ENCODE peak calls at places on chromosomes 3 and 15, in nine cellular contexts. One of them, this sample, is unnamed.

GRCh38 chr15:57565326-57565725 is 26.4 kb upstream of the MYZAP start:
- DNase-seq in HepG2: no peak
- DNase-seq in K562: no peak
- DNase-seq in endothelial cell of umbilical vein: no peak
- DNase-seq in H1: no peak
- DNase-seq in SK-N-SH: no peak
- DNase-seq in HCT116: no peak
- DNase-seq in GM12878: no peak
- DNase-seq in A549: peak
- DNase-seq in this sample: peak

GRCh38 chr3:130692455-130692854 is 54.2 kb downstream of the PIK3R4 start:
- DNase-seq in SK-N-SH: no peak
- DNase-seq in HCT116: peak
- DNase-seq in endothelial cell of umbilical vein: peak
- DNase-seq in GM12878: no peak
- DNase-seq in H1: no peak
- DNase-seq in K562: no peak
- DNase-seq in HepG2: no peak
- DNase-seq in A549: no peak
- DNase-seq in this sample: no peak

GRCh38 chr3:46660543-46661523 is 32.6 kb downstream of the ALS2CL start:
- DNase-seq in HepG2: no peak
- DNase-seq in SK-N-SH: peak
- DNase-seq in endothelial cell of umbilical vein: no peak
- DNase-seq in HCT116: no peak
- DNase-seq in A549: no peak
- DNase-seq in K562: no peak
- DNase-seq in GM12878: no peak
- DNase-seq in H1: no peak
- DNase-seq in this sample: peak

GRCh38 chr3:179768080-179768479 is 115.2 kb downstream of the USP13 start:
- DNase-seq in HepG2: no peak
- DNase-seq in K562: peak
- DNase-seq in GM12878: no peak
- DNase-seq in HCT116: no peak
- DNase-seq in SK-N-SH: peak
- DNase-seq in endothelial cell of umbilical vein: peak
- DNase-seq in H1: no peak
- DNase-seq in A549: peak
- DNase-seq in this sample: peak

GRCh38 chr3:70094197-70094596 is 94.7 kb downstream of the SAMMSON start:
- DNase-seq in GM12878: no peak
- DNase-seq in K562: no peak
- DNase-seq in HepG2: no peak
- DNase-seq in HCT116: no peak
- DNase-seq in H1: no peak
- DNase-seq in A549: no peak
- DNase-seq in endothelial cell of umbilical vein: no peak
- DNase-seq in SK-N-SH: no peak
- DNase-seq in this sample: no peak

GRCh38 chr3:160935413-160936095 is 169.6 kb downstream of the B3GALNT1 start:
- DNase-seq in A549: no peak
- DNase-seq in endothelial cell of umbilical vein: no peak
- DNase-seq in HCT116: no peak
- DNase-seq in K562: no peak
- DNase-seq in H1: no peak
- DNase-seq in GM12878: no peak
- DNase-seq in SK-N-SH: no peak
- DNase-seq in HepG2: peak
- DNase-seq in this sample: peak

GRCh38 chr3:101701696-101702634 is 15.4 kb upstream of the RPL24 start:
- DNase-seq in GM12878: no peak
- DNase-seq in K562: no peak
- DNase-seq in A549: no peak
- DNase-seq in H1: no peak
- DNase-seq in HepG2: no peak
- DNase-seq in endothelial cell of umbilical vein: no peak
- DNase-seq in HCT116: no peak
- DNase-seq in SK-N-SH: no peak
- DNase-seq in this sample: no peak

GRCh38 chr3:157155591-157155990 is 4.4 kb downstream of the CCNL1 start:
- DNase-seq in A549: no peak
- DNase-seq in HepG2: no peak
- DNase-seq in H1: no peak
- DNase-seq in endothelial cell of umbilical vein: no peak
- DNase-seq in SK-N-SH: no peak
- DNase-seq in K562: no peak
- DNase-seq in GM12878: no peak
- DNase-seq in HCT116: no peak
- DNase-seq in this sample: no peak

GRCh38 chr3:42569743-42570142 is 12.0 kb downstream of the SEC22C start:
- DNase-seq in GM12878: no peak
- DNase-seq in endothelial cell of umbilical vein: no peak
- DNase-seq in HCT116: no peak
- DNase-seq in K562: no peak
- DNase-seq in SK-N-SH: peak
- DNase-seq in H1: no peak
- DNase-seq in A549: no peak
- DNase-seq in HepG2: no peak
- DNase-seq in this sample: no peak

GRCh38 chr3:140219161-140219745 is 284.3 kb downstream of the CLSTN2 start:
- DNase-seq in K562: no peak
- DNase-seq in HCT116: no peak
- DNase-seq in endothelial cell of umbilical vein: no peak
- DNase-seq in GM12878: no peak
- DNase-seq in H1: no peak
- DNase-seq in HepG2: no peak
- DNase-seq in SK-N-SH: no peak
- DNase-seq in A549: no peak
- DNase-seq in this sample: no peak

GRCh38 chr15:37921527-37922385 is 12.7 kb upstream of the TMCO5A start:
- DNase-seq in HepG2: no peak
- DNase-seq in SK-N-SH: no peak
- DNase-seq in H1: no peak
- DNase-seq in A549: no peak
- DNase-seq in HCT116: no peak
- DNase-seq in GM12878: no peak
- DNase-seq in K562: peak
- DNase-seq in endothelial cell of umbilical vein: no peak
- DNase-seq in this sample: no peak

GRCh38 chr3:171778493-171778892 is 31.8 kb downstream of the PLD1 start:
- DNase-seq in HCT116: no peak
- DNase-seq in SK-N-SH: no peak
- DNase-seq in HepG2: no peak
- DNase-seq in H1: no peak
- DNase-seq in GM12878: no peak
- DNase-seq in K562: no peak
- DNase-seq in endothelial cell of umbilical vein: peak
- DNase-seq in A549: no peak
- DNase-seq in this sample: no peak

GRCh38 chr3:69422751-69423150 is 36.9 kb upstream of the FRMD4B start:
- DNase-seq in HepG2: no peak
- DNase-seq in H1: no peak
- DNase-seq in GM12878: no peak
- DNase-seq in SK-N-SH: no peak
- DNase-seq in endothelial cell of umbilical vein: peak
- DNase-seq in HCT116: no peak
- DNase-seq in K562: no peak
- DNase-seq in A549: no peak
- DNase-seq in this sample: no peak

GRCh38 chr3:149282836-149283235 is 50.6 kb downstream of the TM4SF18 start:
- DNase-seq in HCT116: no peak
- DNase-seq in SK-N-SH: no peak
- DNase-seq in endothelial cell of umbilical vein: no peak
- DNase-seq in HepG2: no peak
- DNase-seq in A549: no peak
- DNase-seq in H1: no peak
- DNase-seq in GM12878: no peak
- DNase-seq in K562: no peak
- DNase-seq in this sample: no peak
- H3K4me3 ChIP-seq in HCT116: no peak
- H3K4me3 ChIP-seq in SK-N-SH: no peak
- H3K4me3 ChIP-seq in endothelial cell of umbilical vein: no peak
- H3K4me3 ChIP-seq in HepG2: no peak
- H3K4me3 ChIP-seq in A549: no peak
- H3K4me3 ChIP-seq in H1: no peak
- H3K4me3 ChIP-seq in GM12878: no peak
- H3K4me3 ChIP-seq in K562: no peak
- H3K4me3 ChIP-seq in this sample: no peak

GRCh38 chr15:101610628-101611000 is 41.6 kb downstream of the TM2D3 start:
- DNase-seq in HepG2: no peak
- DNase-seq in A549: no peak
- DNase-seq in HCT116: no peak
- DNase-seq in SK-N-SH: no peak
- DNase-seq in H1: no peak
- DNase-seq in K562: no peak
- DNase-seq in GM12878: no peak
- DNase-seq in endothelial cell of umbilical vein: no peak
- DNase-seq in this sample: no peak

GRCh38 chr15:101612676-101613075 is 39.5 kb downstream of the TM2D3 start:
- DNase-seq in K562: no peak
- DNase-seq in GM12878: no peak
- DNase-seq in A549: no peak
- DNase-seq in HCT116: no peak
- DNase-seq in SK-N-SH: no peak
- DNase-seq in HepG2: no peak
- DNase-seq in H1: no peak
- DNase-seq in endothelial cell of umbilical vein: no peak
- DNase-seq in this sample: no peak

GRCh38 chr15:101613130-101614000 is 38.8 kb downstream of the TM2D3 start:
- DNase-seq in endothelial cell of umbilical vein: no peak
- DNase-seq in GM12878: no peak
- DNase-seq in A549: no peak
- DNase-seq in H1: no peak
- DNase-seq in HCT116: no peak
- DNase-seq in K562: peak
- DNase-seq in HepG2: peak
- DNase-seq in SK-N-SH: peak
- DNase-seq in this sample: no peak

GRCh38 chr15:101611007-101611406 is 41.2 kb downstream of the TM2D3 start:
- DNase-seq in SK-N-SH: no peak
- DNase-seq in A549: no peak
- DNase-seq in HepG2: no peak
- DNase-seq in HCT116: no peak
- DNase-seq in K562: no peak
- DNase-seq in H1: no peak
- DNase-seq in GM12878: no peak
- DNase-seq in endothelial cell of umbilical vein: no peak
- DNase-seq in this sample: no peak

DNA sequence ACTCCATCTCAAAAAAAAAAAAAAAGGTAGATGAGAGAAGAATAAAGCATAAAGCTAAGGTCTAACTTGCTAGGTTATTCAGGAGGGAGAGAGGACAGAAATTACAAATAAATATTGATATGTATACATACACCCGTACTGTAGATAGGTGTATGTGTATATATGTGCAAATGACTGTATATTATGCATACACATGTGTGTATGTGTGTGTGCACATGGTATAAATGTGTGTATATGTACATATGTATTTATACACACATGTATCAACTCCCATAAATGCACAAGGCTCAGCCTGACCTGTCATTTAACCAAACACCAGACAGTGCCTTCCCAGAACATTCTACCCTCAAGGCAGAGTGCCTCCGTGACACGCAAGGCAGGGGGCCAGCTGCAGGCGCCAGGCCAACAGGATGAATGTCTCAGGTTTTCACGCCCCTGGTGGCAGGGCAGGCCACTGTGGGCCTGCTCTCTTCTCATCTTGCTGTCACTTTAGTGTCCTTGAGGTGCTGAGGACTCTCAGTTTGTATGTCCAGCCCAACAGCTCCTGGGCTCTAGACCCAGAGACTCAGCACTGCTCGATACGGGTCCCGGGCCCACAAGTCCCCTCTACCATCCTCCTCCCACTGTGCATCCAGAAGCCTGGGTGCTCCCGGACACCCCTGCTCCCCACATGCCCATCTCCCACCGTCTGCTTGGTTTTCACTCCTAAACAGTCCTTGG is 40.4 kb downstream of the TM2D3 start:
- DNase-seq in GM12878: no peak
- DNase-seq in endothelial cell of umbilical vein: no peak
- DNase-seq in HepG2: no peak
- DNase-seq in A549: no peak
- DNase-seq in HCT116: no peak
- DNase-seq in K562: no peak
- DNase-seq in H1: no peak
- DNase-seq in SK-N-SH: peak
- DNase-seq in this sample: no peak
- TF ChIP-seq MAX in GM12878: no peak
- TF ChIP-seq MAX in endothelial cell of umbilical vein: no peak
- TF ChIP-seq MAX in HepG2: no peak
- TF ChIP-seq MAX in A549: no peak
- TF ChIP-seq MAX in HCT116: no peak
- TF ChIP-seq MAX in K562: no peak
- TF ChIP-seq MAX in H1: no peak
- TF ChIP-seq MAX in SK-N-SH: no peak
- TF ChIP-seq MAX in this sample: no peak

DNA sequence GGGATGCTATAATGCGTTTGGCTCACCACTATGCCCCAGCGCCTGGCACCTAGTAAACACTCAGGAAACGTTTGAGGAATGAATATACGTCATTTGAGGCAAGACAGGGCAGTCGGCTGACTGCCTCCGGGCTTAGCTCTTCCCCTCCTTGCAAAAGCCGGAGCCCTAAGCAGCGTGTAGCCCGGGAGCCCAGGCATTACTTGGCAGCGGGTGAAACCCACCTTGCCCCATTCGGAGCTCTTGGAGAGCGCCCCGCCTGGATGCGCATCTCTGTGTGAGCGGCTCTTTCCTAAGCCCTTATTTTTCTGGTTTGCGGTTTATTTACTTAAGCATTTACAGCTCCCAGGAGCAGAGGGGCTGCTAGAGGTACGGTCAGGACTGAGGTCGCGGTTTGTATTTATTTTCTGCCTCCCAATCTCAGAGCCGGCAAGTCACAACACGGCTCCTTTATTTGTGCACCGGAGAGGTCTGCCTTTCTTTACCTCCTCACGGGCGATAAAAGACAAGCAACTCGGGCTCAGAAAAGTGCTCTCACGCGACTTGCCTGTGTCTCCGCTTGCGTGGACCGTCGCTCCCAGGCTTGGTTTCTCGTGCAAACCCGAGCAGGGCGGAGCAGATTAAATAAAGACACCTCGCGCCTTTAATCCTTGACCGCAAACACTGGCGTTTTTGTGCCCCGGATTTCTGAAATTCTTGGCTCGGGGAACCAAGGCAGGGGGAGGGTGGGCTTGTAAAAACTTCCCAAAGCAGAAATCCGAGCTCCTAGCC is 724 bp upstream of the ITPR1 start:
- DNase-seq in HepG2: peak
- DNase-seq in endothelial cell of umbilical vein: peak
- DNase-seq in A549: peak
- DNase-seq in SK-N-SH: peak
- DNase-seq in HCT116: no peak
- DNase-seq in GM12878: no peak
- DNase-seq in K562: peak
- DNase-seq in H1: peak
- DNase-seq in this sample: peak
- TF ChIP-seq CTCF in HepG2: peak
- TF ChIP-seq CTCF in endothelial cell of umbilical vein: no peak
- TF ChIP-seq CTCF in A549: no peak
- TF ChIP-seq CTCF in SK-N-SH: peak
- TF ChIP-seq CTCF in HCT116: no peak
- TF ChIP-seq CTCF in GM12878: no peak
- TF ChIP-seq CTCF in K562: no peak
- TF ChIP-seq CTCF in H1: no peak
- TF ChIP-seq CTCF in this sample: peak

GRCh38 chr3:146159616-146160232 is 1.3 kb downstream of the PLOD2 start:
- DNase-seq in GM12878: no peak
- DNase-seq in SK-N-SH: no peak
- DNase-seq in endothelial cell of umbilical vein: no peak
- DNase-seq in H1: no peak
- DNase-seq in HepG2: no peak
- DNase-seq in A549: no peak
- DNase-seq in HCT116: no peak
- DNase-seq in K562: no peak
- DNase-seq in this sample: no peak
- H3K4me3 ChIP-seq in GM12878: no peak
- H3K4me3 ChIP-seq in SK-N-SH: no peak
- H3K4me3 ChIP-seq in endothelial cell of umbilical vein: peak
- H3K4me3 ChIP-seq in H1: peak
- H3K4me3 ChIP-seq in HepG2: peak
- H3K4me3 ChIP-seq in A549: peak
- H3K4me3 ChIP-seq in HCT116: peak
- H3K4me3 ChIP-seq in K562: no peak
- H3K4me3 ChIP-seq in this sample: no peak